ENCODE peak calls at places on chromosomes 6 and 20, in five cellular contexts. One of them, this sample, is unnamed.

GRCh38 chr6:33521790-33522091 is 58.3 kb downstream of the BAK1 start:
- DNase-seq in NCI-H187 treated with DMSO at 0.1 percent for 48 hours: no peak
- DNase-seq in kidney epithelial cell: no peak
- DNase-seq in germinal center: no peak
- DNase-seq in activated naive CD8-positive, alpha-beta T cell treated with anti-CD3 and anti-CD28 coated beads, Interleukin-2, amount 50 U/mL, for 24 hours: no peak
- DNase-seq in this sample: no peak

GRCh38 chr6:100633096-100633766 is 168.5 kb upstream of the SIM1 start:
- DNase-seq in NCI-H187 treated with DMSO at 0.1 percent for 48 hours: no peak
- DNase-seq in kidney epithelial cell: peak
- DNase-seq in germinal center: no peak
- DNase-seq in activated naive CD8-positive, alpha-beta T cell treated with anti-CD3 and anti-CD28 coated beads, Interleukin-2, amount 50 U/mL, for 24 hours: no peak
- DNase-seq in this sample: no peak

GRCh38 chr6:5498579-5498899 is 237.2 kb downstream of the FARS2 start:
- DNase-seq in NCI-H187 treated with DMSO at 0.1 percent for 48 hours: no peak
- DNase-seq in kidney epithelial cell: no peak
- DNase-seq in germinal center: no peak
- DNase-seq in activated naive CD8-positive, alpha-beta T cell treated with anti-CD3 and anti-CD28 coated beads, Interleukin-2, amount 50 U/mL, for 24 hours: no peak
- DNase-seq in this sample: no peak

GRCh38 chr20:62104791-62105345 is 17.4 kb upstream of the LSM14B start:
- DNase-seq in NCI-H187 treated with DMSO at 0.1 percent for 48 hours: no peak
- DNase-seq in kidney epithelial cell: no peak
- DNase-seq in germinal center: no peak
- DNase-seq in activated naive CD8-positive, alpha-beta T cell treated with anti-CD3 and anti-CD28 coated beads, Interleukin-2, amount 50 U/mL, for 24 hours: no peak
- DNase-seq in this sample: no peak

GRCh38 chr6:11025911-11026635 is 18.0 kb downstream of the ELOVL2 start:
- DNase-seq in NCI-H187 treated with DMSO at 0.1 percent for 48 hours: no peak
- DNase-seq in kidney epithelial cell: no peak
- DNase-seq in germinal center: peak
- DNase-seq in activated naive CD8-positive, alpha-beta T cell treated with anti-CD3 and anti-CD28 coated beads, Interleukin-2, amount 50 U/mL, for 24 hours: no peak
- DNase-seq in this sample: no peak

GRCh38 chr6:43913388-43914271 is 143.6 kb downstream of the VEGFA start:
- DNase-seq in NCI-H187 treated with DMSO at 0.1 percent for 48 hours: no peak
- DNase-seq in kidney epithelial cell: no peak
- DNase-seq in germinal center: no peak
- DNase-seq in activated naive CD8-positive, alpha-beta T cell treated with anti-CD3 and anti-CD28 coated beads, Interleukin-2, amount 50 U/mL, for 24 hours: no peak
- DNase-seq in this sample: no peak

GRCh38 chr6:82337688-82338257 is 25.8 kb upstream of the TPBG start:
- DNase-seq in NCI-H187 treated with DMSO at 0.1 percent for 48 hours: no peak
- DNase-seq in kidney epithelial cell: no peak
- DNase-seq in germinal center: no peak
- DNase-seq in activated naive CD8-positive, alpha-beta T cell treated with anti-CD3 and anti-CD28 coated beads, Interleukin-2, amount 50 U/mL, for 24 hours: no peak
- DNase-seq in this sample: no peak

GRCh38 chr20:4805663-4806449 is 84.1 kb downstream of the PRND start:
- DNase-seq in NCI-H187 treated with DMSO at 0.1 percent for 48 hours: no peak
- DNase-seq in kidney epithelial cell: no peak
- DNase-seq in germinal center: no peak
- DNase-seq in activated naive CD8-positive, alpha-beta T cell treated with anti-CD3 and anti-CD28 coated beads, Interleukin-2, amount 50 U/mL, for 24 hours: no peak
- DNase-seq in this sample: no peak

GRCh38 chr20:45959126-45959525 is 12.9 kb downstream of the ZNF335 start:
- DNase-seq in NCI-H187 treated with DMSO at 0.1 percent for 48 hours: no peak
- DNase-seq in kidney epithelial cell: no peak
- DNase-seq in germinal center: no peak
- DNase-seq in activated naive CD8-positive, alpha-beta T cell treated with anti-CD3 and anti-CD28 coated beads, Interleukin-2, amount 50 U/mL, for 24 hours: no peak
- DNase-seq in this sample: no peak

GRCh38 chr6:125717120-125717731 is 32.2 kb upstream of the HEY2 start:
- DNase-seq in NCI-H187 treated with DMSO at 0.1 percent for 48 hours: no peak
- DNase-seq in kidney epithelial cell: no peak
- DNase-seq in germinal center: no peak
- DNase-seq in activated naive CD8-positive, alpha-beta T cell treated with anti-CD3 and anti-CD28 coated beads, Interleukin-2, amount 50 U/mL, for 24 hours: no peak
- DNase-seq in this sample: no peak

GRCh38 chr6:47485491-47486135 is 8.0 kb downstream of the CD2AP start:
- DNase-seq in NCI-H187 treated with DMSO at 0.1 percent for 48 hours: no peak
- DNase-seq in kidney epithelial cell: no peak
- DNase-seq in germinal center: no peak
- DNase-seq in activated naive CD8-positive, alpha-beta T cell treated with anti-CD3 and anti-CD28 coated beads, Interleukin-2, amount 50 U/mL, for 24 hours: no peak
- DNase-seq in this sample: no peak

GRCh38 chr6:149176971-149177667 is 140.4 kb upstream of the TAB2 start:
- DNase-seq in NCI-H187 treated with DMSO at 0.1 percent for 48 hours: no peak
- DNase-seq in kidney epithelial cell: no peak
- DNase-seq in germinal center: no peak
- DNase-seq in activated naive CD8-positive, alpha-beta T cell treated with anti-CD3 and anti-CD28 coated beads, Interleukin-2, amount 50 U/mL, for 24 hours: no peak
- DNase-seq in this sample: no peak

GRCh38 chr6:125245523-125246264 is 56.1 kb downstream of the HDDC2 start:
- DNase-seq in NCI-H187 treated with DMSO at 0.1 percent for 48 hours: no peak
- DNase-seq in kidney epithelial cell: no peak
- DNase-seq in germinal center: no peak
- DNase-seq in activated naive CD8-positive, alpha-beta T cell treated with anti-CD3 and anti-CD28 coated beads, Interleukin-2, amount 50 U/mL, for 24 hours: no peak
- DNase-seq in this sample: no peak

GRCh38 chr6:149863596-149863845 is 638 bp downstream of the LRP11 start:
- DNase-seq in NCI-H187 treated with DMSO at 0.1 percent for 48 hours: no peak
- DNase-seq in kidney epithelial cell: no peak
- DNase-seq in germinal center: peak
- DNase-seq in activated naive CD8-positive, alpha-beta T cell treated with anti-CD3 and anti-CD28 coated beads, Interleukin-2, amount 50 U/mL, for 24 hours: no peak
- DNase-seq in this sample: no peak

GRCh38 chr6:105005446-105005845 is 48.5 kb downstream of the LIN28B start:
- DNase-seq in NCI-H187 treated with DMSO at 0.1 percent for 48 hours: no peak
- DNase-seq in kidney epithelial cell: no peak
- DNase-seq in germinal center: no peak
- DNase-seq in activated naive CD8-positive, alpha-beta T cell treated with anti-CD3 and anti-CD28 coated beads, Interleukin-2, amount 50 U/mL, for 24 hours: no peak
- DNase-seq in this sample: no peak